ENCODE peak calls at places on chromosomes 5 and 9, in six cellular contexts. One of them, this sample, is unnamed.

GRCh38 chr5:12093586-12093985 is 189.3 kb upstream of the CTNND2 start:
- DNase-seq in cardiac septum: no peak
- DNase-seq in NCI-H1694 treated with DMSO at 0.1 percent for 48 hours: no peak
- DNase-seq in NCI-H748 treated with DMSO at 0.1 percent for 48 hours: no peak
- DNase-seq in GDM1: no peak
- DNase-seq in epithelial cell of esophagus: no peak
- DNase-seq in this sample: no peak

GRCh38 chr5:131617140-131617822 is 17.7 kb downstream of the RAPGEF6 start:
- DNase-seq in GDM1: no peak
- DNase-seq in NCI-H748 treated with DMSO at 0.1 percent for 48 hours: no peak
- DNase-seq in cardiac septum: no peak
- DNase-seq in epithelial cell of esophagus: no peak
- DNase-seq in NCI-H1694 treated with DMSO at 0.1 percent for 48 hours: no peak
- DNase-seq in this sample: no peak

GRCh38 chr5:137316346-137316736 is 182.8 kb downstream of the SPOCK1 start:
- DNase-seq in NCI-H1694 treated with DMSO at 0.1 percent for 48 hours: no peak
- DNase-seq in cardiac septum: no peak
- DNase-seq in GDM1: no peak
- DNase-seq in NCI-H748 treated with DMSO at 0.1 percent for 48 hours: no peak
- DNase-seq in epithelial cell of esophagus: peak; percentile 9
- DNase-seq in this sample: no peak

GRCh38 chr5:135737701-135738563 is 96.5 kb upstream of the SLC25A48 start:
- DNase-seq in NCI-H748 treated with DMSO at 0.1 percent for 48 hours: no peak
- DNase-seq in epithelial cell of esophagus: no peak
- DNase-seq in NCI-H1694 treated with DMSO at 0.1 percent for 48 hours: no peak
- DNase-seq in GDM1: no peak
- DNase-seq in cardiac septum: no peak
- DNase-seq in this sample: no peak

GRCh38 chr9:2285411-2285810 is 270.3 kb downstream of the SMARCA2 start:
- DNase-seq in GDM1: no peak
- DNase-seq in cardiac septum: no peak
- DNase-seq in epithelial cell of esophagus: peak; percentile 92
- DNase-seq in NCI-H748 treated with DMSO at 0.1 percent for 48 hours: no peak
- DNase-seq in NCI-H1694 treated with DMSO at 0.1 percent for 48 hours: no peak
- DNase-seq in this sample: no peak

GRCh38 chr5:42991477-42992034 is 48.6 kb downstream of the ANXA2R start:
- DNase-seq in NCI-H748 treated with DMSO at 0.1 percent for 48 hours: no peak
- DNase-seq in GDM1: no peak
- DNase-seq in epithelial cell of esophagus: no peak
- DNase-seq in NCI-H1694 treated with DMSO at 0.1 percent for 48 hours: no peak
- DNase-seq in cardiac septum: no peak
- DNase-seq in this sample: no peak

GRCh38 chr5:128774605-128775004 is 190.7 kb upstream of the SLC27A6 start:
- DNase-seq in epithelial cell of esophagus: peak; percentile 21
- DNase-seq in GDM1: no peak
- DNase-seq in NCI-H748 treated with DMSO at 0.1 percent for 48 hours: no peak
- DNase-seq in cardiac septum: no peak
- DNase-seq in NCI-H1694 treated with DMSO at 0.1 percent for 48 hours: no peak
- DNase-seq in this sample: no peak

GRCh38 chr5:17381926-17382325 is 116.1 kb upstream of the TAF11L2 start:
- DNase-seq in GDM1: no peak
- DNase-seq in NCI-H748 treated with DMSO at 0.1 percent for 48 hours: no peak
- DNase-seq in cardiac septum: peak; percentile 78
- DNase-seq in NCI-H1694 treated with DMSO at 0.1 percent for 48 hours: no peak
- DNase-seq in epithelial cell of esophagus: no peak
- DNase-seq in this sample: peak; percentile 27

GRCh38 chr9:104780796-104781395 is 17.0 kb downstream of the NIPSNAP3B start:
- DNase-seq in cardiac septum: no peak
- DNase-seq in NCI-H748 treated with DMSO at 0.1 percent for 48 hours: no peak
- DNase-seq in GDM1: no peak
- DNase-seq in epithelial cell of esophagus: peak; percentile 65
- DNase-seq in NCI-H1694 treated with DMSO at 0.1 percent for 48 hours: peak; percentile 14
- DNase-seq in this sample: no peak

GRCh38 chr5:13831236-13831810 is 113.2 kb downstream of the DNAH5 start:
- DNase-seq in GDM1: no peak
- DNase-seq in NCI-H748 treated with DMSO at 0.1 percent for 48 hours: no peak
- DNase-seq in cardiac septum: no peak
- DNase-seq in epithelial cell of esophagus: peak; percentile 74
- DNase-seq in NCI-H1694 treated with DMSO at 0.1 percent for 48 hours: no peak
- DNase-seq in this sample: no peak

GRCh38 chr5:43429706-43430105 is 17.5 kb upstream of the CCL28 start:
- DNase-seq in GDM1: no peak
- DNase-seq in NCI-H748 treated with DMSO at 0.1 percent for 48 hours: no peak
- DNase-seq in NCI-H1694 treated with DMSO at 0.1 percent for 48 hours: no peak
- DNase-seq in cardiac septum: no peak
- DNase-seq in epithelial cell of esophagus: peak; percentile 90
- DNase-seq in this sample: no peak

GRCh38 chr5:81856948-81857928 is 106.3 kb upstream of the SSBP2 start:
- DNase-seq in epithelial cell of esophagus: peak; percentile 40
- DNase-seq in cardiac septum: peak; percentile 92
- DNase-seq in GDM1: peak; percentile 30
- DNase-seq in NCI-H1694 treated with DMSO at 0.1 percent for 48 hours: peak; percentile 90
- DNase-seq in NCI-H748 treated with DMSO at 0.1 percent for 48 hours: peak; percentile 23
- DNase-seq in this sample: peak; percentile 76

GRCh38 chr5:14580037-14581034 is 1.3 kb upstream of the OTULINL start:
- DNase-seq in GDM1: no peak
- DNase-seq in epithelial cell of esophagus: no peak
- DNase-seq in cardiac septum: no peak
- DNase-seq in NCI-H748 treated with DMSO at 0.1 percent for 48 hours: peak; percentile 91
- DNase-seq in NCI-H1694 treated with DMSO at 0.1 percent for 48 hours: peak; percentile 64
- DNase-seq in this sample: no peak

GRCh38 chr5:145903113-145903512 is 30.3 kb upstream of the GRXCR2 start:
- DNase-seq in GDM1: no peak
- DNase-seq in epithelial cell of esophagus: no peak
- DNase-seq in cardiac septum: no peak
- DNase-seq in NCI-H748 treated with DMSO at 0.1 percent for 48 hours: no peak
- DNase-seq in NCI-H1694 treated with DMSO at 0.1 percent for 48 hours: no peak
- DNase-seq in this sample: no peak

GRCh38 chr5:53006920-53007890 is 18.1 kb downstream of the ITGA2 start:
- DNase-seq in cardiac septum: no peak
- DNase-seq in GDM1: no peak
- DNase-seq in NCI-H748 treated with DMSO at 0.1 percent for 48 hours: no peak
- DNase-seq in NCI-H1694 treated with DMSO at 0.1 percent for 48 hours: no peak
- DNase-seq in epithelial cell of esophagus: peak; percentile 82
- DNase-seq in this sample: no peak

GRCh38 chr9:92727716-92728700 is 36.6 kb downstream of the BICD2 start:
- DNase-seq in NCI-H1694 treated with DMSO at 0.1 percent for 48 hours: no peak
- DNase-seq in GDM1: no peak
- DNase-seq in cardiac septum: peak; percentile 66
- DNase-seq in NCI-H748 treated with DMSO at 0.1 percent for 48 hours: no peak
- DNase-seq in epithelial cell of esophagus: no peak
- DNase-seq in this sample: no peak

GRCh38 chr5:80159133-80159815 is 96.6 kb downstream of the SERINC5 start:
- DNase-seq in cardiac septum: no peak
- DNase-seq in epithelial cell of esophagus: no peak
- DNase-seq in GDM1: no peak
- DNase-seq in NCI-H1694 treated with DMSO at 0.1 percent for 48 hours: no peak
- DNase-seq in NCI-H748 treated with DMSO at 0.1 percent for 48 hours: no peak
- DNase-seq in this sample: no peak

GRCh38 chr5:89556215-89557009 is 673.4 kb upstream of the MEF2C start:
- DNase-seq in GDM1: no peak
- DNase-seq in epithelial cell of esophagus: peak; percentile 95
- DNase-seq in cardiac septum: no peak
- DNase-seq in NCI-H748 treated with DMSO at 0.1 percent for 48 hours: no peak
- DNase-seq in NCI-H1694 treated with DMSO at 0.1 percent for 48 hours: no peak
- DNase-seq in this sample: no peak

GRCh38 chr9:70407081-70407503 is 7.4 kb downstream of the KLF9 start:
- DNase-seq in epithelial cell of esophagus: peak; percentile 80
- DNase-seq in GDM1: no peak
- DNase-seq in cardiac septum: no peak
- DNase-seq in NCI-H1694 treated with DMSO at 0.1 percent for 48 hours: no peak
- DNase-seq in NCI-H748 treated with DMSO at 0.1 percent for 48 hours: no peak
- DNase-seq in this sample: no peak

GRCh38 chr5:168076561-168076991 is 214.9 kb upstream of the WWC1 start:
- DNase-seq in cardiac septum: no peak
- DNase-seq in NCI-H748 treated with DMSO at 0.1 percent for 48 hours: peak; percentile 8
- DNase-seq in NCI-H1694 treated with DMSO at 0.1 percent for 48 hours: peak; percentile 3
- DNase-seq in GDM1: no peak
- DNase-seq in epithelial cell of esophagus: peak; percentile 17
- DNase-seq in this sample: peak; percentile 18

GRCh38 chr9:73149371-73150067 is 2.1 kb upstream of the ANXA1 start:
- DNase-seq in NCI-H1694 treated with DMSO at 0.1 percent for 48 hours: no peak
- DNase-seq in NCI-H748 treated with DMSO at 0.1 percent for 48 hours: no peak
- DNase-seq in cardiac septum: no peak
- DNase-seq in GDM1: peak; percentile 13
- DNase-seq in epithelial cell of esophagus: peak; percentile 88
- DNase-seq in this sample: no peak

GRCh38 chr5:134714120-134714519 is 24.2 kb upstream of the CAMLG start:
- DNase-seq in NCI-H748 treated with DMSO at 0.1 percent for 48 hours: no peak
- DNase-seq in GDM1: no peak
- DNase-seq in NCI-H1694 treated with DMSO at 0.1 percent for 48 hours: no peak
- DNase-seq in cardiac septum: no peak
- DNase-seq in epithelial cell of esophagus: no peak
- DNase-seq in this sample: no peak

GRCh38 chr5:59758566-59758965 is 135.0 kb downstream of the PDE4D start:
- DNase-seq in epithelial cell of esophagus: peak; percentile 83
- DNase-seq in NCI-H1694 treated with DMSO at 0.1 percent for 48 hours: no peak
- DNase-seq in NCI-H748 treated with DMSO at 0.1 percent for 48 hours: no peak
- DNase-seq in cardiac septum: no peak
- DNase-seq in GDM1: no peak
- DNase-seq in this sample: no peak

GRCh38 chr9:124776952-124777645 is at the start of gene OLFML2A:
- DNase-seq in NCI-H748 treated with DMSO at 0.1 percent for 48 hours: no peak
- DNase-seq in GDM1: no peak
- DNase-seq in cardiac septum: peak; percentile 76
- DNase-seq in NCI-H1694 treated with DMSO at 0.1 percent for 48 hours: no peak
- DNase-seq in epithelial cell of esophagus: peak; percentile 32
- DNase-seq in this sample: no peak

GRCh38 chr9:22244141-22245011 is 202.2 kb upstream of the DMRTA1 start:
- DNase-seq in NCI-H1694 treated with DMSO at 0.1 percent for 48 hours: peak; percentile 50
- DNase-seq in GDM1: peak; percentile 8
- DNase-seq in epithelial cell of esophagus: peak; percentile 73
- DNase-seq in cardiac septum: no peak
- DNase-seq in NCI-H748 treated with DMSO at 0.1 percent for 48 hours: peak; percentile 45
- DNase-seq in this sample: no peak

GRCh38 chr5:119063579-119064379 is 7.1 kb upstream of the DMXL1 start:
- DNase-seq in NCI-H1694 treated with DMSO at 0.1 percent for 48 hours: no peak
- DNase-seq in GDM1: no peak
- DNase-seq in cardiac septum: no peak
- DNase-seq in NCI-H748 treated with DMSO at 0.1 percent for 48 hours: no peak
- DNase-seq in epithelial cell of esophagus: peak; percentile 2
- DNase-seq in this sample: no peak

GRCh38 chr5:139667730-139668063 is 19.5 kb downstream of the CXXC5 start:
- DNase-seq in epithelial cell of esophagus: peak; percentile 20
- DNase-seq in NCI-H748 treated with DMSO at 0.1 percent for 48 hours: no peak
- DNase-seq in cardiac septum: no peak
- DNase-seq in GDM1: no peak
- DNase-seq in NCI-H1694 treated with DMSO at 0.1 percent for 48 hours: no peak
- DNase-seq in this sample: no peak

GRCh38 chr9:115234094-115234493 is 116.1 kb upstream of the TNC start:
- DNase-seq in cardiac septum: no peak
- DNase-seq in GDM1: no peak
- DNase-seq in NCI-H748 treated with DMSO at 0.1 percent for 48 hours: no peak
- DNase-seq in NCI-H1694 treated with DMSO at 0.1 percent for 48 hours: no peak
- DNase-seq in epithelial cell of esophagus: peak; percentile 96
- DNase-seq in this sample: peak; percentile 52

GRCh38 chr9:136544549-136545064 is 1.2 kb downstream of the NOTCH1 start:
- DNase-seq in cardiac septum: peak; percentile 90
- DNase-seq in NCI-H748 treated with DMSO at 0.1 percent for 48 hours: no peak
- DNase-seq in NCI-H1694 treated with DMSO at 0.1 percent for 48 hours: no peak
- DNase-seq in GDM1: no peak
- DNase-seq in epithelial cell of esophagus: no peak
- DNase-seq in this sample: peak; percentile 44

GRCh38 chr9:77851862-77852602 is 179.6 kb downstream of the GNAQ start:
- DNase-seq in GDM1: no peak
- DNase-seq in NCI-H748 treated with DMSO at 0.1 percent for 48 hours: no peak
- DNase-seq in NCI-H1694 treated with DMSO at 0.1 percent for 48 hours: no peak
- DNase-seq in cardiac septum: no peak
- DNase-seq in epithelial cell of esophagus: no peak
- DNase-seq in this sample: no peak

GRCh38 chr5:64869419-64869818 is 100.7 kb downstream of the CWC27 start:
- DNase-seq in GDM1: no peak
- DNase-seq in NCI-H748 treated with DMSO at 0.1 percent for 48 hours: no peak
- DNase-seq in cardiac septum: no peak
- DNase-seq in NCI-H1694 treated with DMSO at 0.1 percent for 48 hours: no peak
- DNase-seq in epithelial cell of esophagus: peak; percentile 59
- DNase-seq in this sample: no peak

GRCh38 chr5:84378420-84378819 is 6.3 kb downstream of the EDIL3 start:
- DNase-seq in NCI-H1694 treated with DMSO at 0.1 percent for 48 hours: no peak
- DNase-seq in NCI-H748 treated with DMSO at 0.1 percent for 48 hours: no peak
- DNase-seq in cardiac septum: no peak
- DNase-seq in epithelial cell of esophagus: no peak
- DNase-seq in GDM1: no peak
- DNase-seq in this sample: no peak

GRCh38 chr5:136802382-136802781 is 437.0 kb upstream of the TRPC7 start:
- DNase-seq in epithelial cell of esophagus: peak; percentile 57
- DNase-seq in GDM1: no peak
- DNase-seq in NCI-H748 treated with DMSO at 0.1 percent for 48 hours: no peak
- DNase-seq in NCI-H1694 treated with DMSO at 0.1 percent for 48 hours: peak; percentile 35
- DNase-seq in cardiac septum: no peak
- DNase-seq in this sample: no peak

This sample was measured in mucosa of gallbladder.